ENCODE peak calls at places on chromosomes 6 and 20, in eight cellular contexts. I, Q, Y, N, M, J, U and F are unnamed samples.

GRCh38 chr6:53139841-53140413 is 8.7 kb downstream of the GCM1 start:
- DNase-seq in I (no peak), Q (no peak), Y (no peak), N (no peak), M (no peak), J (no peak), U (no peak), F (no peak)

GRCh38 chr6:139497344-139497961 is 123.0 kb upstream of the CITED2 start:
- DNase-seq in I (no peak), Q (no peak), Y (no peak), N (no peak), M (no peak), J (no peak), U (no peak), F (no peak)

GRCh38 chr6:144582939-144583613 is 297.9 kb downstream of the UTRN start:
- DNase-seq in I (no peak), Q (no peak), Y (no peak), N (no peak), M (peak; percentile 42), J (peak; percentile 31), U (no peak), F (no peak)

GRCh38 chr20:18323705-18324104 is 35.4 kb downstream of the ZNF133 start:
- DNase-seq in I (no peak), Q (no peak), Y (no peak), N (no peak), M (no peak), J (no peak), U (no peak), F (no peak)

GRCh38 chr6:154611847-154612246 is 101.4 kb upstream of the CNKSR3 start:
- DNase-seq in I (no peak), Q (no peak), Y (no peak), N (no peak), M (no peak), J (no peak), U (no peak), F (no peak)

GRCh38 chr6:99838607-99839006 is 155.4 kb downstream of the MCHR2 start:
- DNase-seq in I (no peak), Q (no peak), Y (no peak), N (no peak), M (no peak), J (no peak), U (no peak), F (no peak)

GRCh38 chr6:3870528-3870925 is 21.4 kb downstream of the FAM50B start:
- DNase-seq in I (no peak), Q (no peak), Y (no peak), N (no peak), M (no peak), J (no peak), U (no peak), F (no peak)

GRCh38 chr20:57469418-57470211 is 55.3 kb downstream of the CTCFL start:
- DNase-seq in I (no peak), Q (no peak), Y (no peak), N (no peak), M (no peak), J (no peak), U (no peak), F (no peak)

GRCh38 chr20:36604952-36605308 is 649 bp upstream of the RAB5IF start:
- DNase-seq in I (no peak), Q (peak; percentile 33), Y (no peak), N (no peak), M (peak; percentile 58), J (peak; percentile 35), U (no peak), F (no peak)

GRCh38 chr6:36035240-36035639 is 7.6 kb downstream of the MAPK14 start:
- DNase-seq in I (no peak), Q (no peak), Y (no peak), N (no peak), M (no peak), J (no peak), U (no peak), F (no peak)